ENCODE peak calls at places on chromosomes 7 and 10, in seven cellular contexts. C, I, R, V, Y, A and Q are unnamed samples.
A peak's percentile ranks its signal among the peaks of the same experiment; 100 is the strongest.

GRCh38 chr10:61798711-61799110 is 102.8 kb upstream of the ARID5B start:
- DNase-seq in C (no peak), I (no peak), R (no peak), V (no peak), Y (no peak), A (no peak), Q (no peak)

GRCh38 chr10:43140414-43140813 is 2.2 kb downstream of the CSGALNACT2 start:
- DNase-seq in C (no peak), I (no peak), R (no peak), V (no peak), Y (no peak), A (no peak), Q (no peak)

GRCh38 chr7:137109966-137110930 is 233.3 kb downstream of the PTN start:
- DNase-seq in C (no peak), I (no peak), R (no peak), V (no peak), Y (no peak), A (no peak), Q (no peak)

GRCh38 chr10:73586583-73586984 is 4.6 kb downstream of the USP54 start:
- DNase-seq in C (no peak), I (no peak), R (no peak), V (peak; percentile 38), Y (no peak), A (no peak), Q (no peak)

GRCh38 chr10:110336111-110336721 is 31.5 kb upstream of the SMNDC1 start:
- DNase-seq in C (no peak), I (no peak), R (no peak), V (no peak), Y (no peak), A (peak; percentile 24), Q (no peak)

GRCh38 chr7:99106869-99107268 is 37.0 kb downstream of the SMURF1 start:
- DNase-seq in C (no peak), I (no peak), R (no peak), V (no peak), Y (no peak), A (no peak), Q (no peak)

GRCh38 chr7:155412416-155413253 is 45.3 kb upstream of the EN2 start:
- DNase-seq in C (peak; percentile 47), I (no peak), R (peak; percentile 46), V (peak; percentile 42), Y (no peak), A (no peak), Q (no peak)

GRCh38 chr7:80646088-80646961 is 7.9 kb downstream of the CD36 start:
- DNase-seq in C (no peak), I (no peak), R (no peak), V (no peak), Y (no peak), A (no peak), Q (no peak)

GRCh38 chr7:78226059-78226658 is 427.6 kb downstream of the PHTF2 start:
- DNase-seq in C (peak; percentile 22), I (no peak), R (peak; percentile 40), V (peak; percentile 51), Y (no peak), A (peak; percentile 50), Q (no peak)

GRCh38 chr7:142790056-142790455 is 19.3 kb downstream of the PRSS2 start:
- DNase-seq in C (no peak), I (no peak), R (no peak), V (no peak), Y (no peak), A (no peak), Q (no peak)

GRCh38 chr7:424961-425793 is 94.5 kb downstream of the PDGFA start:
- DNase-seq in C (no peak), I (no peak), R (no peak), V (no peak), Y (no peak), A (no peak), Q (no peak)

GRCh38 chr10:125742465-125742864 is 23.0 kb downstream of the EDRF1 start:
- DNase-seq in C (no peak), I (no peak), R (no peak), V (no peak), Y (no peak), A (no peak), Q (no peak)

GRCh38 chr10:127157506-127158205 is 38.7 kb downstream of the INSYN2A start:
- DNase-seq in C (no peak), I (no peak), R (no peak), V (no peak), Y (no peak), A (no peak), Q (no peak)

GRCh38 chr7:114723308-114723707 is 198.6 kb upstream of the MDFIC start:
- DNase-seq in C (no peak), I (no peak), R (no peak), V (no peak), Y (no peak), A (no peak), Q (no peak)

GRCh38 chr7:32043688-32044087 is 26.5 kb downstream of the PDE1C start:
- DNase-seq in C (no peak), I (no peak), R (no peak), V (no peak), Y (no peak), A (no peak), Q (no peak)

GRCh38 chr7:14191686-14192098 is 202.2 kb upstream of the ETV1 start:
- DNase-seq in C (peak; percentile 12), I (no peak), R (no peak), V (no peak), Y (no peak), A (no peak), Q (no peak)

GRCh38 chr7:28957064-28957821 is 887 bp downstream of the TRIL start:
- DNase-seq in C (no peak), I (no peak), R (peak; percentile 41), V (peak; percentile 30), Y (peak; percentile 30), A (peak; percentile 25), Q (peak; percentile 22)

GRCh38 chr7:116561697-116562483 is 37.1 kb downstream of the CAV1 start:
- DNase-seq in C (no peak), I (no peak), R (no peak), V (no peak), Y (no peak), A (no peak), Q (no peak)

GRCh38 chr10:73065441-73065840 is 31.2 kb downstream of the P4HA1 start:
- DNase-seq in C (no peak), I (no peak), R (no peak), V (no peak), Y (no peak), A (no peak), Q (no peak)

GRCh38 chr7:21941570-21942224 is 4.0 kb downstream of the CDCA7L start:
- DNase-seq in C (no peak), I (no peak), R (no peak), V (no peak), Y (no peak), A (no peak), Q (no peak)
- H3K4me3 ChIP-seq in C (no peak overlapping the region), I (no peak overlapping the region), R (no peak overlapping the region), V (no peak overlapping the region), Y (no peak overlapping the region), A (no peak overlapping the region), Q (no peak overlapping the region)

DNA sequence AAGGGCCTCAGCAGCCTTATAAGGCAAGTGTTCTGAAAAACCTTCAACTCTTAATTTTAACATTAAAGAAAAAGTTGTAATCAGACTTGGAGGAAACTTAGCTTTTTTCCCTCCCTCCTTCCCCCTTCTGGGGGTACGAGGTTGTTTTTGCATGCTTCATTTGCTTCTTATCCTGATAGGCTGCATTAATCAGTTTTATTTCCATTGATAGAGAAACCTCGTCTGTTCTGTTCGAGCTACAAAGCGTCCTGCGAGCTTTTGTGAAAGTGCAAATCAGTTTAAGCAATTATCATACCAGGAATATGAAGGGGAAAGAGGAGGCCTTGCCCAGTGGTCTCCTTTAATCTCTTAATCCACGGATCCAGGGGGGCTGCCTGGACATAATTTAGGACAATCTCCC is 7.5 kb downstream of the EMX2 start:
- DNase-seq in C (no peak), I (no peak), R (no peak), V (no peak), Y (no peak), A (no peak), Q (peak; percentile 68)
- H3K27me3 ChIP-seq in C (peaks cover 17% of the 10 kb centered on the region), I (peaks cover 100% of the 10 kb centered on the region), R (peaks cover 35% of the 10 kb centered on the region), V (peaks cover 100% of the 10 kb centered on the region), Y (peaks cover 86% of the 10 kb centered on the region), A (no peaks in the 10 kb centered on the region), Q (no peaks in the 10 kb centered on the region)

DNA sequence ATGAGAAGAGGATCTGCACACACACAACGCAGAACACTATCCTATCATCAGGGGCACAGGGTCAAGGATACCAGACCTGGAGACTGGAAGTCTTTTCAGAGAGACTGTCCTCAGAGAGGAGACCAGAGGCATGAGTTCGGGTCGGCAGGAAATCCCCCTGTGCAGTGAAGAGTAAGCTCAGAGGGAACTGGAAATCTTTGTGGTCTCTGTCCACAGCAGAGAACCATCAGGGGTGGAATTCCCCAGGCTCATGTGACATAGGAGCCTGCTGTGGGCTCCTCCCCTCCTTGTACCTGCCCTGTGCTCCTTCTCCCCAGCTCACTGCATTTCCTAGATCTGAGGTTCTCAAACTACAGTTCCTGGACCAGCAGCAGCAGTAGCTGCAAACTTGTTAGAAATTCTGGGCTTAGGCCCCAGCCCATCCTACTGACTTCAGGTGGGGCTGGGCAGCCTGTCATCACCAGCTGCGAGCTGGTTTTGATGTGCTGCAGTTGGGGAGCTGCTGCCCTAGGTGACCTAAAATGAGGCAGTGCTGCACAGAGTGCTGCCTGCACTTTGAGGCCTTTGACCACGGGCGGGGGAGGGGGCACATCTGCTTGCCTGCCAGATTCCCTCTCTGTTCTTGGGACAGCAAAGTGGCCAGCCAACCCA is 2.4 kb downstream of the ZMIZ2 start:
- DNase-seq in C (no peak), I (no peak), R (peak; percentile 73), V (peak; percentile 44), Y (no peak), A (no peak), Q (no peak)
- TF ChIP-seq POLR2A in C (no peak), I (no peak), R (no peak), V (no peak), Y (no peak), A (no peak), Q (no peak)

GRCh38 chr7:112721395-112721794 is 68.8 kb downstream of the TMEM168 start:
- DNase-seq in C (no peak), I (no peak), R (no peak), V (no peak), Y (no peak), A (no peak), Q (no peak)
- H3K4me3 ChIP-seq in C (no peak overlapping the region), I (no peak overlapping the region), R (no peak overlapping the region), V (no peak overlapping the region), Y (no peak overlapping the region), A (no peak overlapping the region), Q (no peak overlapping the region)

DNA sequence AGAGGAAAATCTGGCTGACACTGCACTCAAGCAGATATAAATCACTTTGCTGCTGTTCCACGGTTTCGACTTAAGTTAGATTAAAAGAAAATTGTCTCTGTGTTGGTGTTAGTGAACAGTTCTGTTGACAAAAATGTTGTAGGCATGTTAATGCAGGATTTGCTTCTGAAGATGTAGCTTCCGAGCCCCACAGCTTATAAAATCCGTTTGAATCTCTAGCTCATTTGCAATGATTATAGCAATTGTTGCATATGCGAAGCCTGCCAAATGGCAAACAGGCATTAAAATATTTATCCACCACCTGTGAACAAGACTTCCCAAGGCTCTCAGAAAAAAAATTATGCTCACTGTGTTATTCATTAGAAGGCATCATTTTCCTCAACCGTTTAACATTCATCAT is 14.2 kb downstream of the CFAP58 start:
- DNase-seq in C (no peak), I (no peak), R (no peak), V (no peak), Y (no peak), A (no peak), Q (no peak)
- H3K27me3 ChIP-seq in C (peaks cover 57% of the 10 kb centered on the region), I (no peaks in the 10 kb centered on the region), R (no peaks in the 10 kb centered on the region), V (no peaks in the 10 kb centered on the region), Y (no peaks in the 10 kb centered on the region), A (no peaks in the 10 kb centered on the region), Q (no peaks in the 10 kb centered on the region)